ENCODE peak calls at places on chromosomes 5 and 9, in ten cellular contexts. G is NCI-H774; F is KBM-7; J is stimulated activated CD4-positive, alpha-beta T cell treated with anti-CD3 and anti-CD28 coated beads, Interleukin-1b, Interleukin-23, amount 100 ng/mL, for 4 hours; L is non-pigmented ciliary epithelial cell; V is AG09319; A is ACHN; W is OCI-LY7; E is HS-5; H is cerebellum. O is an unnamed sample.

GRCh38 chr5:142600611-142601360 is 85.1 kb downstream of the FGF1 start:
- DNase-seq in G (no peak), F (no peak), J (no peak), L (peak; percentile 73), V (peak; percentile 90), A (no peak), W (no peak), E (no peak), H (peak; percentile 46), O (no peak)

GRCh38 chr5:96067902-96068614 is 106.4 kb upstream of the ELL2 start:
- DNase-seq in G (no peak), F (no peak), J (no peak), L (peak; percentile 92), V (no peak), A (peak; percentile 84), W (no peak), E (peak; percentile 95), H (no peak), O (no peak)

GRCh38 chr5:140357731-140358093 is 2.3 kb upstream of the SLC4A9 start:
- DNase-seq in G (peak; percentile 86), F (peak; percentile 90), J (peak; percentile 68), L (no peak), V (peak; percentile 61), A (peak; percentile 84), W (peak; percentile 80), E (peak; percentile 65), H (peak; percentile 92), O (peak; percentile 52)

GRCh38 chr5:81247441-81247972 is 14.4 kb downstream of the CKMT2 start:
- DNase-seq in G (no peak), F (no peak), J (no peak), L (peak; percentile 54), V (no peak), A (peak; percentile 9), W (no peak), E (no peak), H (no peak), O (no peak)

GRCh38 chr5:112270299-112271293 is 148.5 kb downstream of the EPB41L4A start:
- DNase-seq in G (no peak), F (no peak), J (no peak), L (no peak), V (no peak), A (no peak), W (peak; percentile 16), E (no peak), H (no peak), O (no peak)

GRCh38 chr5:115788440-115788839 is 28.0 kb downstream of the CDO1 start:
- DNase-seq in G (no peak), F (no peak), J (no peak), L (no peak), V (no peak), A (no peak), W (no peak), E (no peak), H (no peak), O (no peak)

GRCh38 chr9:100724932-100725331 is 147.1 kb downstream of the CAVIN4 start:
- DNase-seq in G (peak; percentile 22), F (no peak), J (no peak), L (no peak), V (no peak), A (no peak), W (no peak), E (no peak), H (no peak), O (no peak)

GRCh38 chr9:84169240-84169639 is 171.3 kb downstream of the SLC28A3 start:
- DNase-seq in G (no peak), F (no peak), J (no peak), L (no peak), V (no peak), A (peak; percentile 43), W (no peak), E (no peak), H (no peak), O (no peak)

GRCh38 chr5:13745508-13745907 is 199.0 kb downstream of the DNAH5 start:
- DNase-seq in G (no peak), F (no peak), J (no peak), L (peak; percentile 46), V (peak; percentile 12), A (peak; percentile 61), W (no peak), E (peak; percentile 86), H (no peak), O (no peak)

GRCh38 chr5:66842540-66842939 is 246.3 kb downstream of the MAST4 start:
- DNase-seq in G (no peak), F (no peak), J (no peak), L (no peak), V (no peak), A (no peak), W (no peak), E (no peak), H (no peak), O (no peak)

GRCh38 chr5:2013301-2014057 is 130.8 kb upstream of the IRX4 start:
- DNase-seq in G (no peak), F (peak; percentile 9), J (no peak), L (no peak), V (no peak), A (no peak), W (no peak), E (no peak), H (no peak), O (no peak)

GRCh38 chr5:10120934-10121333 is 128.8 kb downstream of the ATPSCKMT start:
- DNase-seq in G (no peak), F (no peak), J (no peak), L (no peak), V (no peak), A (no peak), W (no peak), E (no peak), H (no peak), O (no peak)